ENCODE peak calls at places on chromosomes 1 and 21, in four cellular contexts. O is uterus, D is endodermal cell, P is SW480. M is an unnamed sample.

GRCh38 chr1:240091201-240091600 is 482 bp upstream of the FMN2 start:
- DNase-seq in O (no peak), P (no peak), D (no peak), M (no peak)

GRCh38 chr21:44399151-44399954 is 45.9 kb downstream of the TRPM2 start:
- DNase-seq in P (no peak), D (no peak), O (no peak), M (no peak)

GRCh38 chr1:31703431-31704260 is at the start of gene COL16A1:
- DNase-seq in D (peak; percentile 85), P (no peak), O (peak; percentile 87), M (peak; percentile 38)

GRCh38 chr21:16302851-16303282 is 573.1 kb downstream of the USP25 start:
- DNase-seq in P (no peak), O (peak; percentile 71), D (no peak), M (peak; percentile 98)

GRCh38 chr1:21244986-21245687 is 45.1 kb downstream of the ECE1 start:
- DNase-seq in P (no peak), D (peak; percentile 84), O (no peak), M (no peak)

GRCh38 chr1:182633657-182634281 is 29.6 kb upstream of the RGS16 start:
- DNase-seq in P (peak; percentile 10), O (no peak), D (no peak), M (no peak)

GRCh38 chr1:154104433-154105082 is 50.3 kb downstream of the NUP210L start:
- DNase-seq in D (peak; percentile 63), P (no peak), O (no peak), M (no peak)

GRCh38 chr1:28302247-28302646 is 26.6 kb upstream of the MED18 start:
- DNase-seq in P (no peak), D (no peak), O (no peak), M (no peak)

GRCh38 chr1:203296456-203297073 is 8.8 kb upstream of the BTG2 start:
- DNase-seq in P (no peak), D (no peak), O (peak; percentile 62), M (peak; percentile 86)

GRCh38 chr1:34786521-34787325 is 5.7 kb downstream of the GJB3 start:
- DNase-seq in P (peak; percentile 84), D (peak; percentile 89), O (peak; percentile 43), M (peak; percentile 87)

GRCh38 chr1:87279201-87279860 is 49.3 kb upstream of the LMO4 start:
- DNase-seq in P (no peak), O (no peak), D (no peak), M (peak; percentile 14)

GRCh38 chr1:108881369-108881768 is 4.6 kb downstream of the GPSM2 start:
- DNase-seq in O (no peak), P (no peak), D (no peak), M (peak; percentile 52)

GRCh38 chr1:14263207-14263606 is 335.3 kb upstream of the KAZN start:
- DNase-seq in D (no peak), P (no peak), O (no peak), M (no peak)

GRCh38 chr1:27605796-27606707 is 2.1 kb upstream of the AHDC1 start:
- DNase-seq in D (peak; percentile 91), O (peak; percentile 66), P (peak; percentile 73), M (peak; percentile 80)

GRCh38 chr1:61377242-61377958 is 295.0 kb downstream of the NFIA start:
- DNase-seq in D (no peak), P (no peak), O (no peak), M (no peak)

GRCh38 chr1:197521118-197521739 is 253.2 kb downstream of the CRB1 start:
- DNase-seq in P (peak; percentile 25), D (peak; percentile 57), O (no peak), M (peak; percentile 63)

GRCh38 chr1:86394416-86394815 is 1.7 kb downstream of the ODF2L start:
- DNase-seq in D (no peak), P (no peak), O (no peak), M (peak; percentile 50)

GRCh38 chr1:153598309-153599172 is 14.4 kb downstream of the S100A16 start:
- DNase-seq in O (no peak), D (peak; percentile 78), P (no peak), M (peak; percentile 70)

GRCh38 chr1:175152006-175152652 is 40.4 kb downstream of the KIAA0040 start:
- DNase-seq in P (peak; percentile 42), D (peak; percentile 92), O (peak; percentile 51), M (peak; percentile 59)

GRCh38 chr21:43825936-43826622 is 36.7 kb downstream of the RRP1 start:
- DNase-seq in O (no peak), D (peak; percentile 75), P (no peak), M (peak; percentile 35)

GRCh38 chr21:25366116-25366515 is 241.2 kb downstream of the MRPL39 start:
- DNase-seq in D (no peak), P (no peak), O (no peak), M (no peak)

GRCh38 chr1:3366181-3367051 is 88.0 kb upstream of the ARHGEF16 start:
- DNase-seq in O (no peak), D (no peak), P (no peak), M (peak; percentile 81)

GRCh38 chr1:69523032-69523431 is 44.7 kb upstream of the LRRC7 start:
- DNase-seq in D (no peak), O (no peak), P (no peak), M (peak; percentile 76)

GRCh38 chr1:92482665-92483441 is 3.9 kb downstream of the GFI1 start:
- DNase-seq in D (peak; percentile 82), O (no peak), P (peak; percentile 24), M (no peak)

GRCh38 chr1:41387667-41388091 is 26.4 kb downstream of the FOXO6 start:
- DNase-seq in O (peak; percentile 87), D (peak; percentile 94), P (peak; percentile 49), M (peak; percentile 49)

GRCh38 chr1:224747578-224747977 is 131.5 kb downstream of the CNIH3 start:
- DNase-seq in O (no peak), D (no peak), P (no peak), M (peak; percentile 22)

GRCh38 chr1:85289207-85289847 is 12.9 kb upstream of the BCL10 start:
- DNase-seq in O (no peak), D (no peak), P (peak; percentile 53), M (peak; percentile 92)

M was measured in choroid plexus epithelial cell.